ENCODE peak calls at places on chromosomes 4 and X, in ten cellular contexts. E is CD8-positive, alpha-beta memory T cell; R is CD4-positive, CD25-positive, alpha-beta regulatory T cell; L is A549; Z is CD4-positive, alpha-beta T cell; T is H9; S is prostate gland; H is GM23248; U is suprapubic skin; X is H1. Y is an unnamed sample.

GRCh38 chr4:150828159-150828558 is 186.9 kb downstream of the LRBA start:
- DNase-seq in H (no peak), R (peak; percentile 32), X (no peak), L (no peak), Z (peak; percentile 19), S (no peak), E (peak; percentile 54), U (no peak), T (no peak), Y (no peak)

GRCh38 chr4:101599620-101600019 is 190.9 kb upstream of the BANK1 start:
- DNase-seq in Z (no peak), X (no peak), R (no peak), S (no peak), T (no peak), U (no peak), H (peak; percentile 71), L (no peak), E (no peak), Y (no peak)

GRCh38 chr4:157806176-157806575 is 366.6 kb downstream of the GASK1B start:
- DNase-seq in E (no peak), S (no peak), U (no peak), L (no peak), X (no peak), H (no peak), T (no peak), R (no peak), Z (no peak), Y (no peak)

GRCh38 chr4:185002784-185003183 is 15.5 kb upstream of the HELT start:
- DNase-seq in X (no peak), R (no peak), L (no peak), U (no peak), S (no peak), T (no peak), E (no peak), H (no peak), Z (no peak), Y (no peak)

GRCh38 chrX:65744965-65745364 is 77.5 kb downstream of the MSN start:
- DNase-seq in R (no peak), H (peak; percentile 48), E (no peak), L (no peak), T (no peak), U (no peak), S (no peak), X (no peak), Z (no peak), Y (no peak)

GRCh38 chr4:142595222-142595871 is 250.8 kb downstream of the INPP4B start:
- DNase-seq in L (no peak), X (no peak), H (no peak), E (no peak), S (peak; percentile 50), T (no peak), U (no peak), Z (no peak), R (no peak), Y (no peak)

GRCh38 chr4:68871772-68872441 is 56.1 kb downstream of the UGT2B10 start:
- DNase-seq in R (no peak), L (no peak), T (no peak), E (no peak), Z (no peak), X (no peak), U (no peak), H (no peak), S (no peak), Y (no peak)

GRCh38 chrX:107654778-107655761 is 26.8 kb downstream of the PRPS1 start:
- DNase-seq in R (peak; percentile 51), T (peak; percentile 97), S (no peak), H (peak; percentile 94), E (peak; percentile 54), U (peak; percentile 75), Z (peak; percentile 59), L (no peak), X (peak; percentile 50), Y (peak; percentile 76)

GRCh38 chrX:77442728-77443127 is 4.5 kb upstream of the FGF16 start:
- DNase-seq in S (no peak), L (peak; percentile 11), R (no peak), T (no peak), E (no peak), H (peak; percentile 84), X (no peak), U (no peak), Z (no peak), Y (no peak)

GRCh38 chrX:12951590-12951965 is 23.3 kb upstream of the TMSB4X start:
- DNase-seq in L (no peak), T (no peak), X (no peak), S (no peak), U (no peak), R (no peak), H (no peak), E (no peak), Z (no peak), Y (no peak)

GRCh38 chr4:102600689-102601088 is 99.5 kb downstream of the NFKB1 start:
- DNase-seq in S (no peak), X (no peak), E (no peak), Z (no peak), R (no peak), L (no peak), U (no peak), T (no peak), H (no peak), Y (no peak)

GRCh38 chrX:17078031-17078730 is 131.7 kb downstream of the REPS2 start:
- DNase-seq in H (peak; percentile 59), X (no peak), U (no peak), L (no peak), T (no peak), E (no peak), Z (no peak), S (peak; percentile 19), R (no peak), Y (no peak)

GRCh38 chr4:73197220-73197619 is 61.4 kb downstream of the ANKRD17 start:
- DNase-seq in H (peak; percentile 21), X (no peak), E (no peak), L (no peak), R (no peak), U (no peak), Z (no peak), T (no peak), S (no peak), Y (no peak)

GRCh38 chr4:102299708-102300107 is 45.6 kb downstream of the SLC39A8 start:
- DNase-seq in T (peak; percentile 73), S (no peak), R (no peak), H (peak; percentile 70), E (no peak), X (no peak), U (no peak), L (peak; percentile 8), Z (no peak), Y (peak; percentile 49)

GRCh38 chrX:43612400-43612799 is 43.7 kb upstream of the MAOA start:
- DNase-seq in E (no peak), Z (no peak), R (no peak), L (no peak), T (no peak), S (no peak), X (no peak), H (no peak), U (no peak), Y (no peak)

GRCh38 chrX:13569479-13570244 is at the start of gene EGFL6:
- DNase-seq in T (peak; percentile 32), L (no peak), H (no peak), U (no peak), E (no peak), S (no peak), X (no peak), Z (no peak), R (no peak), Y (no peak)

GRCh38 chr4:80409798-80410197 is 74.3 kb downstream of the CFAP299 start:
- DNase-seq in R (no peak), S (no peak), E (no peak), H (no peak), U (no peak), Z (no peak), L (no peak), T (no peak), X (no peak), Y (no peak)

GRCh38 chr4:138414202-138414601 is 172.1 kb upstream of the SLC7A11 start:
- DNase-seq in U (no peak), E (no peak), S (no peak), T (no peak), L (no peak), H (no peak), R (no peak), Z (no peak), X (no peak), Y (no peak)

GRCh38 chr4:112910109-112910736 is 139.2 kb upstream of the ANK2 start:
- DNase-seq in T (no peak), U (no peak), S (no peak), Z (no peak), L (no peak), E (no peak), X (no peak), R (no peak), H (peak; percentile 70), Y (no peak)

GRCh38 chr4:35538807-35539206 is 705.5 kb downstream of the ARAP2 start:
- DNase-seq in S (no peak), X (no peak), R (no peak), Z (no peak), E (no peak), L (no peak), T (no peak), U (no peak), H (no peak), Y (no peak)
- H3K27ac ChIP-seq in S (no peak overlapping the region), X (no peak overlapping the region), R (no peak overlapping the region), Z (no peak overlapping the region), E (no peak overlapping the region), L (no peak overlapping the region), T (no peak overlapping the region), U (no peak overlapping the region), H (no peak overlapping the region), Y (no peak overlapping the region)

GRCh38 chrX:131831185-131831520 is 191.9 kb upstream of the STK26 start:
- DNase-seq in L (no peak), H (no peak), E (no peak), S (no peak), U (no peak), R (no peak), X (no peak), T (no peak), Z (no peak), Y (no peak)
- H3K27ac ChIP-seq in L (peak overlapping the region; percentile 5), H (no peak overlapping the region), E (peak overlapping the region; percentile 25), S (no peak overlapping the region), U (peak overlapping the region; percentile 34), R (no peak overlapping the region), X (peak overlapping the region; percentile 83), T (peak overlapping the region; percentile 86), Z (no peak overlapping the region), Y (no peak overlapping the region)

DNA sequence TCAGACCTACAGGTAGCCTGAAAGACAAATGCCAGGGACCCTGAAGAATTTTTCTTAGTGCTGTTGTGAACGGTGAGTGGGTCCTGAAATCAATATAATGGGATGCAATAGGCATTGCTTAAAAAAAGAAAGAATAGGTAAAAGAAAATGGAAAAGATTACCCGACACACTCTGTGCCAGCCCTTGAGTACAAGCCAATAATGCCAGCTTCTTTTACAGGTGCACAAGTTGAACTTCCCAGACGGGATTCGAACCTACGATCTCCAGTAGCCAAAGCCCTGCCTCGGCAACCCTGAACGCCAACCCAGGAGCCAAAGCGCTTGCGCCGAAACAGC is 24.7 kb upstream of the GLOD5 start:
- DNase-seq in X (no peak), H (no peak), Z (no peak), E (no peak), R (no peak), U (no peak), T (no peak), L (no peak), S (no peak), Y (no peak)
- H3K27ac ChIP-seq in X (no peak overlapping the region), H (no peak overlapping the region), Z (peak overlapping the region; percentile 29), E (no peak overlapping the region), R (peak overlapping the region; percentile 57), U (no peak overlapping the region), T (no peak overlapping the region), L (peak overlapping the region; percentile 59), S (no peak overlapping the region), Y (no peak overlapping the region)

GRCh38 chr4:40562681-40563080 is 67.0 kb downstream of the RBM47 start:
- DNase-seq in X (no peak), S (no peak), H (peak; percentile 43), Z (no peak), T (no peak), E (no peak), U (no peak), R (no peak), L (no peak), Y (no peak)
- H3K27ac ChIP-seq in X (no peak overlapping the region), S (no peak overlapping the region), H (no peak overlapping the region), Z (no peak overlapping the region), T (no peak overlapping the region), E (no peak overlapping the region), U (no peak overlapping the region), R (no peak overlapping the region), L (no peak overlapping the region), Y (no peak overlapping the region)